ENCODE peak calls at places on chromosome 16, in five cellular contexts. S, Z, N, R and I are unnamed samples.

GRCh38 chr16:4347765-4348509 is 3.2 kb downstream of the PAM16 start:
- DNase-seq in Z (no peak), N (no peak), S (no peak), R (no peak), I (no peak)

GRCh38 chr16:53457670-53458069 is 23.4 kb downstream of the RBL2 start:
- DNase-seq in N (no peak), R (no peak), Z (no peak), S (no peak), I (no peak)

GRCh38 chr16:81744911-81745310 is 34.2 kb upstream of the PLCG2 start:
- DNase-seq in N (no peak), R (no peak), S (no peak), Z (no peak), I (no peak)

GRCh38 chr16:56268799-56269198 is 77.5 kb downstream of the GNAO1 start:
- DNase-seq in R (no peak), S (no peak), N (no peak), Z (no peak), I (no peak)

GRCh38 chr16:72997141-72997542 is 50.8 kb downstream of the ZFHX3 start:
- DNase-seq in R (no peak), Z (no peak), N (no peak), S (peak; percentile 84), I (no peak)

GRCh38 chr16:12089492-12090161 is 113.1 kb downstream of the SNX29 start:
- DNase-seq in Z (no peak), S (peak; percentile 50), N (no peak), R (peak; percentile 84), I (no peak)

GRCh38 chr16:88754912-88755744 is 29.9 kb downstream of the PIEZO1 start:
- DNase-seq in Z (no peak), N (no peak), S (peak; percentile 42), R (no peak), I (peak; percentile 17)

GRCh38 chr16:65770752-65771151 is 595.7 kb upstream of the CDH5 start:
- DNase-seq in S (no peak), Z (no peak), N (no peak), R (no peak), I (no peak)

GRCh38 chr16:81848306-81848853 is 69.3 kb downstream of the PLCG2 start:
- DNase-seq in S (no peak), Z (no peak), R (no peak), N (no peak), I (no peak)

GRCh38 chr16:89588413-89589109 is 13.0 kb downstream of the CPNE7 start:
- DNase-seq in Z (no peak), S (no peak), R (peak; percentile 68), N (no peak), I (no peak)

GRCh38 chr16:68070249-68070725 is 14.9 kb upstream of the NFATC3 start:
- DNase-seq in N (no peak), Z (no peak), S (no peak), R (no peak), I (no peak)

GRCh38 chr16:49855280-49855821 is 561 bp downstream of the ZNF423 start:
- DNase-seq in N (no peak), Z (no peak), R (peak; percentile 95), S (peak; percentile 82), I (no peak)

GRCh38 chr16:89505204-89506112 is 2.7 kb upstream of the SPG7 start:
- DNase-seq in S (peak; percentile 98), R (no peak), Z (peak; percentile 94), N (peak; percentile 63), I (no peak)

GRCh38 chr16:46883690-46884512 is at the start of gene GPT2:
- DNase-seq in R (peak; percentile 100), S (peak; percentile 93), N (peak; percentile 78), Z (peak; percentile 72), I (peak; percentile 75)

GRCh38 chr16:11553371-11553770 is 33.3 kb downstream of the LITAF start:
- DNase-seq in S (no peak), Z (no peak), R (no peak), N (no peak), I (no peak)

GRCh38 chr16:89507219-89507833 is 877 bp upstream of the SPG7 start:
- DNase-seq in S (peak; percentile 18), Z (no peak), R (no peak), N (no peak), I (no peak)

GRCh38 chr16:20878682-20879147 is 21.4 kb downstream of the DCUN1D3 start:
- DNase-seq in R (no peak), Z (no peak), S (no peak), N (no peak), I (no peak)
- H3K4me3 ChIP-seq in R (no peak overlapping the region), Z (peak overlapping the region; percentile 1), S (no peak overlapping the region), N (no peak overlapping the region), I (no peak overlapping the region)

GRCh38 chr16:1047123-1047522 is 25.4 kb upstream of the SSTR5 start:
- DNase-seq in R (no peak), N (no peak), S (no peak), Z (no peak), I (no peak)

GRCh38 chr16:1049113-1049975 is 23.2 kb upstream of the SSTR5 start:
- DNase-seq in Z (no peak), N (no peak), S (no peak), R (peak; percentile 66), I (no peak)

GRCh38 chr16:1047801-1048200 is 24.7 kb upstream of the SSTR5 start:
- DNase-seq in S (no peak), N (no peak), R (peak; percentile 70), Z (no peak), I (no peak)

GRCh38 chr16:1049976-1050247 is 22.6 kb upstream of the SSTR5 start:
- DNase-seq in Z (no peak), S (no peak), N (no peak), R (peak; percentile 60), I (no peak)

GRCh38 chr16:1048442-1049112 is 24.0 kb upstream of the SSTR5 start:
- DNase-seq in Z (no peak), S (peak; percentile 9), N (no peak), R (peak; percentile 81), I (no peak)
- TF ChIP-seq CTCF in Z (no peak), S (no peak), N (no peak), R (no peak), I (no peak)

DNA sequence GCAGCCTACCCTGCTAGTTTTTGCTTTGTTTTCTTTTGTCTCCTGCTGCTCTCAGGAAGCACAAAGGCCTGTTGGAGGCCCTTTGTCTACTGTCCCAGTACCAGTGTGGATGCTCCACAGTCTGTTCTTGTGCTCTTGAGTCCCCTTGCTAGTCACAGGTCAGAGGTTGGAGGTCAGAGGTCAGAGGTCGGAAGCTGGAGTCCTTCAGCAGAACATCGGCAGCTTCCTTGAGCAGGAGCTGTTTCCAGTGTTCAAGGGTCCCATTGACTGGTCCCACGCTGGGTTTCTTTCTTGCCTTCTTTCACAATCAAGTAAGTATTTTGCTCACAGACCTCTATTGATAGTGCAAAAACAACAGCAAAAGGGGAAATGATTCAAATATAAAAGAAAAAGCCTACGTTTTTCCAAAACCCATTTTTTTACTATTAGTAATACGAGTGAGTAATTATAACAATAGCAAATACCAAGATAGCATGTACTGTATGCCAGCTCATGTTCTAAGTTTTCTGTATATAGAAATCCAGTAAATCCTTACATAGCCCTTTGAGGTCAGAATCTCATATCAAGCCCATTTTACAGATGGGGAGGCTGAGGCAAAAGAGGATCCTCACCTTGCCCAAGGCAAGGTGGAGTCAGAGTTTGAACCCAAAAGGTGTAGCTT is 10.9 kb upstream of the IL34 start:
- DNase-seq in Z (no peak), S (peak; percentile 73), N (no peak), R (no peak), I (peak; percentile 46)
- H3K4me3 ChIP-seq in Z (no peak overlapping the region), S (no peak overlapping the region), N (no peak overlapping the region), R (no peak overlapping the region), I (no peak overlapping the region)

GRCh38 chr16:58348986-58349385 is 43.3 kb upstream of the GINS3 start:
- DNase-seq in Z (no peak), S (no peak), N (no peak), R (no peak), I (no peak)
- TF ChIP-seq CTCF in Z (no peak), S (no peak), N (no peak), R (no peak), I (no peak)

GRCh38 chr16:87422106-87422505 is 30.0 kb downstream of the MAP1LC3B start:
- DNase-seq in R (no peak), Z (no peak), N (no peak), S (no peak), I (no peak)

GRCh38 chr16:87424260-87424659 is 32.1 kb downstream of the MAP1LC3B start:
- DNase-seq in R (no peak), S (no peak), Z (no peak), N (no peak), I (no peak)

GRCh38 chr16:87425941-87426340 is 33.8 kb downstream of the MAP1LC3B start:
- DNase-seq in R (no peak), Z (no peak), N (no peak), S (no peak), I (no peak)

GRCh38 chr16:87423429-87423828 is 31.3 kb downstream of the MAP1LC3B start:
- DNase-seq in N (no peak), Z (no peak), S (no peak), R (no peak), I (no peak)

DNA sequence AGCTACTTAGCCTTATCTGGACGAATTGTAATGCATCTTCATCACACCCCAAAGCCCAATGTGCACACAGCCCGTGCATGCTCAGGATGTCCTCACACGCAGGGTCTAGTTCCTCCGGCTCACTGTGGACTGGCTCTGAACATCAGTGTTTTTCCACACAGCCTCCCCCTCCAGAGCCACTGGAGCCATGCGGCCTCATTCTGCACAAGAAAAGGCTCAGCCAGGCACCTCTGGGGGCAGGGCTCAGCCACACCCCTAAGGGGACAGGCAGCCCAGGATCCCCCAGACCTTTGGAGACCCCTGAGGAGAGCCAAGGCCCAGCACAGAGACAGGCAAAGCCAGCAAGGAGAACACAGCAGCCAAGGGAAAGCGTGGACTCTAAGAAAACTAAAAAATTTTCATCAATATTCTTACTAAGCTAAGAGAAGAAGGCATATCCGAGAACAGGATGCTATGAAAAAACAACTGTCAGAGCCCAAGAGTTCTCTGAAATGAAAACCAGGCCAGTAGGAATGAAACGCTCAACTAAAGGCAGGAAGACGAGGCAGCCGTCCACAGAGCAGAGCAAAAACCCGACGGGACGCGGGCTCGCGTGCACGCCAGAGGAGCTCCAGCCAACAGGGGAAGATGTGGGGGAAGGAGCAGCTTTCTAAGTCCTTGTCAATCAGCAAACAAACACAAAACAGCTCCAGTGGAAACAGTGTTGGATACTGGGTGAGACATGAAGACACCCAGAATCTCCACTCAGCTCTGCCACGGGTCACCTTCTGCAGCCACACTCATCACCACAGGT is 34.5 kb downstream of the MAP1LC3B start:
- DNase-seq in S (no peak), R (no peak), Z (no peak), N (no peak), I (no peak)
- H3K4me3 ChIP-seq in S (no peak overlapping the region), R (no peak overlapping the region), Z (no peak overlapping the region), N (no peak overlapping the region), I (no peak overlapping the region)

GRCh38 chr16:2244301-2244700 is 7.1 kb downstream of the ECI1 start:
- DNase-seq in R (no peak), S (no peak), Z (no peak), N (no peak), I (no peak)
- TF ChIP-seq CTCF in R (no peak), S (no peak), Z (no peak), N (no peak), I (no peak)